ENCODE peak calls at places on chromosome X, in seven cellular contexts. One of them, this sample, is unnamed. For H3K4me1, the result is how much of the 10 kb centered on the place peaks cover.

GRCh38 chrX:2489446-2490445 is 11.0 kb downstream of the DHRSX start:
- DNase-seq in gastrocnemius medialis: no peak
- DNase-seq in uterus: no peak
- DNase-seq in endothelial cell of umbilical vein: no peak
- DNase-seq in H9: no peak
- DNase-seq in tibial artery: no peak
- DNase-seq in IMR-90: no peak
- DNase-seq in this sample: no peak

GRCh38 chrX:44267116-44267515 is 76.4 kb downstream of the EFHC2 start:
- DNase-seq in gastrocnemius medialis: no peak
- DNase-seq in uterus: no peak
- DNase-seq in endothelial cell of umbilical vein: no peak
- DNase-seq in H9: no peak
- DNase-seq in tibial artery: no peak
- DNase-seq in IMR-90: no peak
- DNase-seq in this sample: no peak

GRCh38 chrX:100962811-100963210 is 6.7 kb upstream of the ARL13A start:
- DNase-seq in gastrocnemius medialis: no peak
- DNase-seq in uterus: no peak
- DNase-seq in endothelial cell of umbilical vein: no peak
- DNase-seq in H9: no peak
- DNase-seq in tibial artery: no peak
- DNase-seq in IMR-90: no peak
- DNase-seq in this sample: no peak

GRCh38 chrX:17788956-17789562 is 51.8 kb downstream of the SCML1 start:
- DNase-seq in gastrocnemius medialis: no peak
- DNase-seq in uterus: no peak
- DNase-seq in endothelial cell of umbilical vein: no peak
- DNase-seq in H9: peak
- DNase-seq in tibial artery: no peak
- DNase-seq in IMR-90: no peak
- DNase-seq in this sample: no peak

GRCh38 chrX:107714196-107714811 is 61.3 kb downstream of the TSC22D3 start:
- DNase-seq in gastrocnemius medialis: peak
- DNase-seq in uterus: no peak
- DNase-seq in endothelial cell of umbilical vein: no peak
- DNase-seq in H9: no peak
- DNase-seq in tibial artery: no peak
- DNase-seq in IMR-90: no peak
- DNase-seq in this sample: no peak

GRCh38 chrX:23981222-23981621 is 45.8 kb downstream of the KLHL15 start:
- DNase-seq in gastrocnemius medialis: no peak
- DNase-seq in uterus: no peak
- DNase-seq in endothelial cell of umbilical vein: no peak
- DNase-seq in H9: no peak
- DNase-seq in tibial artery: no peak
- DNase-seq in IMR-90: no peak
- DNase-seq in this sample: no peak

GRCh38 chrX:24294619-24295018 is 19.2 kb downstream of the SUPT20HL2 start:
- DNase-seq in gastrocnemius medialis: no peak
- DNase-seq in uterus: no peak
- DNase-seq in endothelial cell of umbilical vein: peak
- DNase-seq in H9: peak
- DNase-seq in tibial artery: peak
- DNase-seq in IMR-90: no peak
- DNase-seq in this sample: no peak

GRCh38 chrX:48761674-48762471 is at the start of gene GLOD5:
- DNase-seq in gastrocnemius medialis: no peak
- DNase-seq in uterus: no peak
- DNase-seq in endothelial cell of umbilical vein: no peak
- DNase-seq in H9: peak
- DNase-seq in tibial artery: no peak
- DNase-seq in IMR-90: no peak
- DNase-seq in this sample: peak

GRCh38 chrX:38513087-38513742 is 48.1 kb upstream of the TSPAN7 start:
- DNase-seq in gastrocnemius medialis: peak
- DNase-seq in uterus: no peak
- DNase-seq in endothelial cell of umbilical vein: no peak
- DNase-seq in H9: no peak
- DNase-seq in tibial artery: no peak
- DNase-seq in IMR-90: no peak
- DNase-seq in this sample: no peak

GRCh38 chrX:47514553-47515235 is 31.7 kb upstream of the ZNF41 start:
- DNase-seq in gastrocnemius medialis: no peak
- DNase-seq in uterus: no peak
- DNase-seq in endothelial cell of umbilical vein: no peak
- DNase-seq in H9: no peak
- DNase-seq in tibial artery: no peak
- DNase-seq in IMR-90: peak
- DNase-seq in this sample: no peak

GRCh38 chrX:109842611-109843010 is 109.6 kb upstream of the ACSL4 start:
- DNase-seq in gastrocnemius medialis: no peak
- DNase-seq in uterus: no peak
- DNase-seq in endothelial cell of umbilical vein: no peak
- DNase-seq in H9: no peak
- DNase-seq in tibial artery: no peak
- DNase-seq in IMR-90: no peak
- DNase-seq in this sample: no peak

GRCh38 chrX:49071877-49072711 is 1.7 kb downstream of the PRAF2 start:
- DNase-seq in gastrocnemius medialis: peak
- DNase-seq in uterus: peak
- DNase-seq in endothelial cell of umbilical vein: peak
- DNase-seq in H9: peak
- DNase-seq in tibial artery: peak
- DNase-seq in IMR-90: peak
- DNase-seq in this sample: peak

GRCh38 chrX:134801267-134801666 is 143.0 kb upstream of the PLAC1 start:
- DNase-seq in gastrocnemius medialis: no peak
- DNase-seq in uterus: no peak
- DNase-seq in endothelial cell of umbilical vein: peak
- DNase-seq in H9: no peak
- DNase-seq in tibial artery: no peak
- DNase-seq in IMR-90: peak
- DNase-seq in this sample: no peak

GRCh38 chrX:71111141-71111843 is at the start of gene IL2RG:
- DNase-seq in gastrocnemius medialis: no peak
- DNase-seq in uterus: no peak
- DNase-seq in endothelial cell of umbilical vein: no peak
- DNase-seq in H9: no peak
- DNase-seq in tibial artery: no peak
- DNase-seq in IMR-90: no peak
- DNase-seq in this sample: no peak

GRCh38 chrX:65463550-65463949 is 71.0 kb downstream of the LAS1L start:
- DNase-seq in gastrocnemius medialis: no peak
- DNase-seq in uterus: no peak
- DNase-seq in endothelial cell of umbilical vein: no peak
- DNase-seq in H9: peak
- DNase-seq in tibial artery: no peak
- DNase-seq in IMR-90: peak
- DNase-seq in this sample: no peak

DNA sequence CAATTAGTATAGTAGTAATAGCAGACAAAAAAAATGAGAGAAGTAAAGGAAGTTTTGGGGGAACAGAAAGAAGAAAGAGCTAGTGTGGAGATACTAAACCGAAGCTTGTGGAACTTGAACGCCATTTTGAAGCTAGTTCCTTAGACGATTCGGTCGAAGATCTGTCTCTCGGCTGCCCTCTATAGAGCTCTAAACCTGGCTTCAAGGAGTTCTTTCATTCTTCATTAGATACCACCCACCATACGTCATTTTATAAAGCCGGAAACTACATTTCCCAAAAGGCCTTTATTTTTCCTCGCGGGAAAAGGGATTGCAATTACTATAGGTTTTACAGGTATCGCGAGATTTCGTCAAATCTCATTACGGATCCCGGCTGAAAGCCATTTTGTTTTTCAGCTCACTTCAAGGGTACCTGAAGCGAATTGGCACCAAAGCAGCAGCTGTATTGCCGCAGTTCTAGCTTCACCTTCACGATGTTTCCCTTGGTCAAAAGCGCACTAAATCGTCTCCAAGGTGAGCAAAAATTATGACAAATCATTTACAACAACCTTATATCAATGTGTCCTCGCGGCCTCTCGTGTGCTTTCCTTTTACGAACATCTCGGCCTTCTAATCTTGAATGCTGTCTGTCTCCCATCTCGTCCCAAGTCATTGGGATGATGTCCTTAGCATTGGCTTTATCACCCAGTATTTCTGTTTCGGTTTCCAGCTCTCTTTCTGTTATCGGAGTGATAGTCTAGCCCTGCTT is at the start of gene COX7B:
- DNase-seq in gastrocnemius medialis: peak
- DNase-seq in uterus: peak
- DNase-seq in endothelial cell of umbilical vein: peak
- DNase-seq in H9: peak
- DNase-seq in tibial artery: peak
- DNase-seq in IMR-90: peak
- DNase-seq in this sample: peak
- TF ChIP-seq CTCF in gastrocnemius medialis: no peak
- TF ChIP-seq CTCF in uterus: peak
- TF ChIP-seq CTCF in endothelial cell of umbilical vein: peak
- TF ChIP-seq CTCF in H9: peak
- TF ChIP-seq CTCF in tibial artery: peak
- TF ChIP-seq CTCF in IMR-90: peak
- TF ChIP-seq CTCF in this sample: no peak

GRCh38 chrX:12950851-12951589 is 23.9 kb upstream of the TMSB4X start:
- DNase-seq in gastrocnemius medialis: no peak
- DNase-seq in uterus: no peak
- DNase-seq in endothelial cell of umbilical vein: no peak
- DNase-seq in H9: peak
- DNase-seq in tibial artery: no peak
- DNase-seq in IMR-90: no peak
- DNase-seq in this sample: no peak
- H3K4me1 ChIP-seq in gastrocnemius medialis: under half
- H3K4me1 ChIP-seq in uterus: under half
- H3K4me1 ChIP-seq in endothelial cell of umbilical vein: under half
- H3K4me1 ChIP-seq in H9: under half
- H3K4me1 ChIP-seq in tibial artery: under half
- H3K4me1 ChIP-seq in IMR-90: under half
- H3K4me1 ChIP-seq in this sample: under half

DNA sequence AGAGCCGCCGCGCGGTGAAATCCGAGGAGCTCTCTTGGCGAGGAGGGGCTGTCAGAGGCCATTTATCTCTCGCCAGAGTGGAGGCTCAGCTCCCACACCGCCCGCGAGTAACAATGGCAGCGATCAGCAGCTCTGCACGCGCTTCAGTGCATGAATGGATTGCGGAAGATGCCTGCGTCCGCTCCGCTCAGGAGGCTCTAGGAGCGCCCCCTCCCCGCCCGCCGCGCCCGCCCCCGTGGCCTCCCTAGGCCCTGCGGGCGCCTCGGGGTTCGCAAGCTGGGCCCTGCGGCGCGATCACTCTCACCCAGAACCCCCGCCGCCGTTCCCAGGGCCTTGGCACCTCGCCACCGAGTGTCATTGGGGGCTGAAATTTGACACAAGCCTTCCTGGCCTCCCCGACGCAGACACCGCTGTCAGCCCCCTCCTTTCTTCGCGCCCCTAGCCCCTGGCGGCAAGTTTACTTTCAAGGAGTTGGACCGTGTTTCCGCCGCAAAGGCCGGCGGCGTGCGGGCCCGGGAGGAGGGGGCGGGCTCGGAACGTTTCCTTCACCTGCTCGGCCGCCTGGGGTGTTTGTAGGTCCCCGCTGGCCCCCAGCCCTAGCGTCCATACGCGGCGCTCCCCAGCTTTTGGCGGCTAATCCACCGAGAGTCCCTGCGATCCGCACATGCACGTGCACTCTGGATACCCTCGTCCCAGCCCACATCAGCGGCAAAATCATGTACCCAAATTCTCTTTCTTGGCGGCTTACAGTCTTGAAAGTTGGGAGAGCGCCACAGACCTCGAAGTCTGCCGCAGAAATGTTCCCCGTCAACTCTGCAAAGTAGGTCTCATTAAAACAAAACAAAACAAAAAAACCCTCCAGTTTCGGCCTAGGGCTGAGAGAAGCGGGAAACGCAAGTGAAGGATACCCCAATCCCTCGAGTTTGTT is 49.0 kb upstream of the BCOR start:
- DNase-seq in gastrocnemius medialis: peak
- DNase-seq in uterus: peak
- DNase-seq in endothelial cell of umbilical vein: no peak
- DNase-seq in H9: peak
- DNase-seq in tibial artery: no peak
- DNase-seq in IMR-90: peak
- DNase-seq in this sample: no peak
- H3K27ac ChIP-seq in gastrocnemius medialis: peak
- H3K27ac ChIP-seq in uterus: peak
- H3K27ac ChIP-seq in endothelial cell of umbilical vein: no peak
- H3K27ac ChIP-seq in H9: no peak
- H3K27ac ChIP-seq in tibial artery: peak
- H3K27ac ChIP-seq in IMR-90: no peak
- H3K27ac ChIP-seq in this sample: no peak

GRCh38 chrX:132033166-132033565 is 10.1 kb downstream of the STK26 start:
- DNase-seq in gastrocnemius medialis: no peak
- DNase-seq in uterus: no peak
- DNase-seq in endothelial cell of umbilical vein: no peak
- DNase-seq in H9: no peak
- DNase-seq in tibial artery: no peak
- DNase-seq in IMR-90: no peak
- DNase-seq in this sample: no peak
- TF ChIP-seq CTCF in gastrocnemius medialis: no peak
- TF ChIP-seq CTCF in uterus: no peak
- TF ChIP-seq CTCF in endothelial cell of umbilical vein: no peak
- TF ChIP-seq CTCF in H9: no peak
- TF ChIP-seq CTCF in tibial artery: no peak
- TF ChIP-seq CTCF in IMR-90: no peak
- TF ChIP-seq CTCF in this sample: no peak